ENCODE peak calls at places on chromosome 2, in six cellular contexts. V is psoas muscle, N is Karpas-422, M is body of pancreas, S is gastrocnemius medialis, P is pancreas. K is an unnamed sample. For H3K9me3 and H3K4me1, the result is how much of the 10 kb centered on the place peaks cover.

GRCh38 chr2:164920430-164920829 is 34.9 kb downstream of the SLC38A11 start:
- DNase-seq in P (no peak), V (no peak), N (no peak), S (no peak), M (no peak), K (no peak)

GRCh38 chr2:169928463-169928864 is 101.2 kb downstream of the UBR3 start:
- DNase-seq in S (no peak), P (no peak), M (no peak), N (peak), V (no peak), K (no peak)

GRCh38 chr2:167355796-167356195 is 467.5 kb downstream of the XIRP2 start:
- DNase-seq in P (no peak), S (no peak), M (no peak), V (no peak), N (no peak), K (no peak)

GRCh38 chr2:29108225-29108624 is 7.0 kb upstream of the CLIP4 start:
- DNase-seq in P (no peak), M (no peak), V (no peak), S (no peak), N (no peak), K (no peak)

GRCh38 chr2:96195410-96196071 is 13.1 kb downstream of the STARD7 start:
- DNase-seq in S (no peak), N (no peak), V (no peak), M (no peak), P (no peak), K (no peak)

GRCh38 chr2:70767094-70767698 is 804 bp downstream of the ADD2 start:
- DNase-seq in S (no peak), P (peak), M (no peak), V (no peak), N (no peak), K (no peak)

GRCh38 chr2:20604957-20605381 is 45.9 kb downstream of the HS1BP3 start:
- DNase-seq in S (no peak), V (no peak), M (peak), N (no peak), P (no peak), K (peak)

GRCh38 chr2:134717706-134718094 is 1.1 kb downstream of the TMEM163 start:
- DNase-seq in P (no peak), V (no peak), N (no peak), S (no peak), M (no peak), K (no peak)

GRCh38 chr2:239819974-239820555 is 205.1 kb downstream of the NDUFA10 start:
- DNase-seq in V (no peak), P (no peak), N (no peak), M (peak), S (no peak), K (no peak)

GRCh38 chr2:109451671-109452070 is 162.1 kb downstream of the SEPTIN10 start:
- DNase-seq in N (no peak), P (no peak), M (no peak), V (no peak), S (no peak), K (peak)

GRCh38 chr2:23381084-23381483 is 3.9 kb upstream of the KLHL29 start:
- DNase-seq in V (peak), N (peak), S (no peak), P (peak), M (peak), K (peak)

GRCh38 chr2:60746318-60746717 is 9.8 kb upstream of the PAPOLG start:
- DNase-seq in N (no peak), M (no peak), S (no peak), P (no peak), V (no peak), K (no peak)

GRCh38 chr2:238162516-238163441 is 4.0 kb downstream of the ERFE start:
- DNase-seq in N (no peak), P (no peak), M (peak), V (peak), S (no peak), K (no peak)

GRCh38 chr2:101007415-101008345 is 5.6 kb downstream of the RPL31 start:
- DNase-seq in P (no peak), V (no peak), S (no peak), M (no peak), N (peak), K (no peak)

GRCh38 chr2:31075936-31076590 is 62.2 kb downstream of the GALNT14 start:
- DNase-seq in V (no peak), N (no peak), S (no peak), P (no peak), M (no peak), K (no peak)

GRCh38 chr2:43367014-43367782 is 140.8 kb upstream of the ZFP36L2 start:
- DNase-seq in V (no peak), M (no peak), P (no peak), N (no peak), S (no peak), K (no peak)

GRCh38 chr2:236646871-236647270 is 77.2 kb downstream of the ACKR3 start:
- DNase-seq in V (no peak), S (no peak), M (no peak), N (no peak), P (peak), K (no peak)

GRCh38 chr2:136117391-136117841 is 533 bp downstream of the CXCR4 start:
- DNase-seq in M (no peak), N (peak), V (peak), P (peak), S (no peak), K (peak)

GRCh38 chr2:31397099-31397498 is 17.4 kb downstream of the XDH start:
- DNase-seq in V (peak), N (no peak), S (peak), M (peak), P (peak), K (no peak)

GRCh38 chr2:100561191-100561590 is 1.6 kb upstream of the PDCL3 start:
- DNase-seq in V (no peak), N (no peak), P (no peak), M (no peak), S (no peak), K (no peak)

GRCh38 chr2:47334356-47335136 is 68.4 kb upstream of the MSH2 start:
- DNase-seq in S (no peak), P (no peak), V (no peak), N (no peak), M (no peak), K (no peak)

GRCh38 chr2:54559593-54560145 is 103.5 kb downstream of the SPTBN1 start:
- DNase-seq in V (no peak), N (no peak), S (peak), M (peak), P (no peak), K (peak)

GRCh38 chr2:152242787-152243472 is 67.4 kb upstream of the STAM2 start:
- DNase-seq in S (no peak), N (no peak), M (no peak), V (no peak), P (no peak), K (no peak)

GRCh38 chr2:13334545-13334944 is 617.8 kb downstream of the TRIB2 start:
- DNase-seq in N (no peak), M (no peak), S (no peak), P (no peak), V (no peak), K (no peak)

GRCh38 chr2:13335862-13336535 is 619.3 kb downstream of the TRIB2 start:
- DNase-seq in N (no peak), P (no peak), S (no peak), M (no peak), V (no peak), K (no peak)

DNA sequence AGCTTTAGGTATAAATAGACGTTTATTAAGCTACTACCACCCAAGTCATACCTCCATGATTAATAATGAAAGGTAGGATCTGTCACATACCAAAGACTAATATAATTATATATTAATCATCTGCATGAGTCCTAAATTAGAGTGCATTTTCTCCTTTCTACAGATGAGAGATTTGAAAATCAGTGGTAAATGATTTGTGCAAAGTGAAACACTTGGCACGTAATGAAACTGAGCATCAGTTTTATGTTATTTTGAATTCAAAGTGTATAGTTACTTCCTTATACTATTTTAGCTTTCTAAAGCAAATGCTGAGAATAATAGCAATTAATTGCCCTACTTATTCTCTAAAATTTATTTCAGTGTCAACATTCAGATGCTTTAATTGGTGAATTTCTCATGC is 615.3 kb downstream of the TRIB2 start:
- DNase-seq in M (no peak), V (no peak), P (no peak), N (no peak), S (no peak), K (no peak)
- H3K9me3 ChIP-seq in M (under half), V (under half), P (under half), N (under half), S (under half), K (under half)

DNA sequence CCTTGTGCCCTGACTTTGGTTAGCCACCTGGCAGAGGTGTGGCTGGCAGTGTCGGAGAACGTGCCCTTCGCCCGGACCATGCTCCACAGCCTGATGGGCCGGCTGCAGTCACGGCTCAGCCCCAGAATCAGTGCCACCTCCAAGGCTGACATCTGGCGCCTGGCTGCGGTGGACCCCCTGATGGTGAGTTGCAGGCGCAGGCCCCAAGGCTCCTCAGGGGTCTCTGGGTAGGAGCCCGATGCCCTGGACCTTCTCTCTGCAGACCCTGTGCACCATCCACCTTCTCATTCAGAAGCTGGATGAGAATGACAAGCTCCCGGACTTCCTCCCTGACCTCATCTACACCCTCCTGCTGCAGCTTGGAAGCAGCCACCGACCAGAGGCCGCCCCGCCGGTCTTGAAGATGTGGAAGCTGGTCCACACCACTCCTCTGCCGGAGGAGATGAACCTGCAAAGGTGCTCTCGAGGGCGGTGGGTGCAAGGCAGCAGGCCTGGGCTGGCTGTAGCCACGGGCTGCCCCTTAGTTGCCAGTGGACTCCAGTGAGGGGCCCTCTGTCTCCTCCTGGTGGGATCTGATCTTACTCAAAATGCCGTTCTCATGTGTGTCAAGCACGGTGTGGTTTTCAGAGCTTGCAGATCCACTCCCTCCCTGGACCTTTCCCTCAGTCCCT is 32.1 kb downstream of the HJURP start:
- DNase-seq in V (no peak), N (no peak), S (no peak), P (peak), M (no peak), K (no peak)
- H3K4me1 ChIP-seq in V (under half), N (half or more), S (under half), P (under half), M (under half), K (under half)

DNA sequence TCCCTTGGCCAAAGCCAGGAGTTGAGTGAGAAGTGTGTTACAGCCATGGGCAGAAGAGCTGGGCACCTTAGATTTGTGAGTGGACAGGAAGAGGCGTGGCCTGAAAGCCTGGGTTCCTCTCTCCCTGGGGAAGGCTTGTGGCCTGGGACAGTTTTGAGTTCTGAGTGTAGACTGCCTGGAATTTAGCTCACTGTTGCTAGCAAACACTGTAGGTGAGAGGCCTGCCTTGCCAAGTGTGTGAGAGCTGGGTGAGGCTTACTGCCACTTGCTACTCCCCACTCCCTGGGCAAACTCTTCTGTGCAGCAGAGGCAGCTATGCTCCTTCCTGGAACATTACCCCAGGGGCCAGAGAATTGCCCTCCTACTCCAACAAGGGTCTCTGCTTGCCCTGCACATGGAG is 150.0 kb upstream of the GALNT5 start:
- DNase-seq in V (no peak), S (no peak), M (no peak), N (no peak), P (no peak), K (peak)
- H3K9me3 ChIP-seq in V (under half), S (under half), M (under half), N (under half), P (under half), K (under half)

GRCh38 chr2:84839851-84840250 is 41.0 kb downstream of the TRABD2A start:
- DNase-seq in N (no peak), M (no peak), P (no peak), S (no peak), V (no peak), K (no peak)
- H3K4me1 ChIP-seq in N (under half), M (under half), P (under half), S (under half), V (under half), K (under half)

GRCh38 chr2:105881286-105882136 is 136.8 kb downstream of the NCK2 start:
- DNase-seq in N (no peak), P (no peak), M (no peak), V (no peak), S (no peak), K (no peak)
- H3K9me3 ChIP-seq in N (under half), P (under half), M (under half), V (under half), S (under half), K (under half)